ENCODE peak calls at places on chromosomes 6 and 20, in eight cellular contexts. J, S, L, U, X, P, D and R are unnamed samples.

GRCh38 chr20:44597930-44598329 is 15.6 kb downstream of the PKIG start:
- DNase-seq in J (no peak), D (no peak), L (no peak), S (no peak), P (no peak), X (no peak), U (no peak), R (no peak)

GRCh38 chr20:3797592-3798404 is 1.7 kb downstream of the CDC25B start:
- DNase-seq in J (peak), D (no peak), P (no peak), U (no peak), X (no peak), S (peak), L (peak), R (no peak)

GRCh38 chr6:168616807-168617756 is 176.1 kb downstream of the SMOC2 start:
- DNase-seq in S (no peak), U (no peak), L (no peak), D (peak), J (no peak), X (no peak), P (no peak), R (peak)

GRCh38 chr20:14234666-14235295 is 102.6 kb downstream of the FLRT3 start:
- DNase-seq in X (no peak), U (no peak), J (no peak), L (no peak), D (no peak), S (peak), P (no peak), R (no peak)

GRCh38 chr20:36833275-36834020 is 42.5 kb upstream of the TLDC2 start:
- DNase-seq in P (no peak), J (no peak), X (no peak), D (no peak), U (no peak), S (no peak), L (no peak), R (peak)

GRCh38 chr20:57909763-57910331 is 200.0 kb upstream of the PMEPA1 start:
- DNase-seq in S (no peak), D (no peak), L (no peak), P (no peak), U (no peak), J (no peak), X (no peak), R (no peak)

GRCh38 chr6:56959094-56959493 is 4.2 kb downstream of the BEND6 start:
- DNase-seq in L (no peak), D (no peak), P (no peak), J (no peak), S (peak), U (no peak), X (no peak), R (no peak)

GRCh38 chr6:142907544-142907943 is 37.4 kb downstream of the HIVEP2 start:
- DNase-seq in D (no peak), U (no peak), S (no peak), X (no peak), P (no peak), L (no peak), J (peak), R (no peak)

GRCh38 chr6:5366941-5367340 is 105.6 kb downstream of the FARS2 start:
- DNase-seq in P (no peak), L (no peak), X (no peak), D (no peak), U (no peak), S (no peak), J (no peak), R (no peak)

GRCh38 chr6:17032595-17033591 is 69.0 kb upstream of the STMND1 start:
- DNase-seq in U (no peak), P (no peak), X (peak), J (no peak), D (no peak), L (no peak), S (peak), R (peak)

GRCh38 chr6:107032051-107032450 is 4.1 kb downstream of the MTRES1 start:
- DNase-seq in J (no peak), U (no peak), S (peak), L (no peak), X (no peak), D (no peak), P (no peak), R (no peak)

GRCh38 chr20:38196592-38196991 is 31.5 kb upstream of the TGM2 start:
- DNase-seq in S (peak), D (no peak), X (no peak), J (peak), U (no peak), P (no peak), L (no peak), R (no peak)

GRCh38 chr6:15299430-15300131 is 53.7 kb downstream of the JARID2 start:
- DNase-seq in J (peak), P (no peak), X (peak), D (no peak), S (peak), L (peak), U (no peak), R (peak)

GRCh38 chr6:147974376-147974775 is 368.3 kb upstream of the SASH1 start:
- DNase-seq in P (no peak), S (peak), X (no peak), U (no peak), L (no peak), D (no peak), J (no peak), R (no peak)

GRCh38 chr20:11350126-11351005 is 567.3 kb upstream of the BTBD3 start:
- DNase-seq in X (no peak), L (no peak), J (no peak), U (no peak), D (no peak), S (peak), P (no peak), R (no peak)